ENCODE peak calls at places on chromosomes 5 and 9, in ten cellular contexts. A, G, J, B, R, V, U, Y, T and E are unnamed samples.

GRCh38 chr9:81824802-81825770 is 103.1 kb upstream of the SPATA31D4 start:
- DNase-seq in Y (peak; percentile 68), V (no peak), G (no peak), B (no peak), T (no peak), U (no peak), R (no peak), J (no peak), A (no peak), E (no peak)

GRCh38 chr5:139845846-139846681 is 50.5 kb downstream of the PSD2 start:
- DNase-seq in A (peak; percentile 27), V (no peak), G (no peak), Y (no peak), T (no peak), R (no peak), B (no peak), J (no peak), U (no peak), E (no peak)

GRCh38 chr9:79665383-79665782 is 93.6 kb downstream of the TLE4 start:
- DNase-seq in U (no peak), V (no peak), J (no peak), Y (no peak), R (no peak), A (no peak), B (no peak), T (no peak), G (no peak), E (no peak)

GRCh38 chr5:23389543-23390215 is 117.7 kb upstream of the PRDM9 start:
- DNase-seq in A (no peak), T (no peak), J (no peak), R (no peak), V (no peak), G (no peak), Y (no peak), B (no peak), U (no peak), E (no peak)

GRCh38 chr5:36301858-36302603 is at the start of gene RANBP3L:
- DNase-seq in V (no peak), J (no peak), T (peak; percentile 48), B (no peak), G (no peak), Y (peak; percentile 50), U (no peak), A (no peak), R (no peak), E (no peak)

GRCh38 chr5:150781706-150782614 is 3.4 kb downstream of the SMIM3 start:
- DNase-seq in Y (peak; percentile 69), J (no peak), B (peak; percentile 79), R (no peak), A (no peak), T (no peak), G (no peak), V (peak; percentile 79), U (peak; percentile 97), E (no peak)

GRCh38 chr5:10106285-10106684 is 143.4 kb downstream of the ATPSCKMT start:
- DNase-seq in G (no peak), J (no peak), U (no peak), V (no peak), B (no peak), Y (no peak), A (no peak), R (no peak), T (no peak), E (no peak)

GRCh38 chr9:71270554-71270953 is 149.1 kb upstream of the TRPM3 start:
- DNase-seq in U (no peak), G (no peak), R (no peak), A (no peak), B (no peak), Y (peak; percentile 52), T (no peak), V (no peak), J (no peak), E (no peak)

GRCh38 chr5:155947394-155948062 is 379.4 kb upstream of the SGCD start:
- DNase-seq in Y (no peak), B (no peak), U (peak; percentile 28), A (no peak), R (no peak), J (no peak), G (no peak), V (no peak), T (no peak), E (no peak)